ENCODE peak calls at places on chromosomes 5 and 9, in six cellular contexts. One of them, this sample, is unnamed.

GRCh38 chr5:148978370-148979103 is 84.3 kb downstream of the SH3TC2 start:
- DNase-seq in NCI-H2107: no peak
- DNase-seq in cardiac muscle cell: no peak
- DNase-seq in LHCN-M2: no peak
- DNase-seq in activated CD8-positive, alpha-beta memory T cell treated with anti-CD3 and anti-CD28 coated beads for 1 hour: no peak
- DNase-seq in amniotic stem cell: no peak
- DNase-seq in this sample: no peak

GRCh38 chr9:135156525-135157510 is 69.3 kb downstream of the OLFM1 start:
- DNase-seq in NCI-H2107: no peak
- DNase-seq in cardiac muscle cell: peak; percentile 93
- DNase-seq in LHCN-M2: peak; percentile 1
- DNase-seq in activated CD8-positive, alpha-beta memory T cell treated with anti-CD3 and anti-CD28 coated beads for 1 hour: no peak
- DNase-seq in amniotic stem cell: no peak
- DNase-seq in this sample: peak; percentile 78

GRCh38 chr9:13088734-13089427 is 190.6 kb downstream of the MPDZ start:
- DNase-seq in NCI-H2107: peak; percentile 18
- DNase-seq in cardiac muscle cell: peak; percentile 69
- DNase-seq in LHCN-M2: peak; percentile 52
- DNase-seq in activated CD8-positive, alpha-beta memory T cell treated with anti-CD3 and anti-CD28 coated beads for 1 hour: no peak
- DNase-seq in amniotic stem cell: peak; percentile 4
- DNase-seq in this sample: peak; percentile 47

GRCh38 chr5:94632024-94632423 is 13.6 kb downstream of the SLF1 start:
- DNase-seq in NCI-H2107: no peak
- DNase-seq in cardiac muscle cell: no peak
- DNase-seq in LHCN-M2: no peak
- DNase-seq in activated CD8-positive, alpha-beta memory T cell treated with anti-CD3 and anti-CD28 coated beads for 1 hour: no peak
- DNase-seq in amniotic stem cell: no peak
- DNase-seq in this sample: no peak

GRCh38 chr5:50440651-50441478 is at the start of gene EMB:
- DNase-seq in NCI-H2107: peak; percentile 10
- DNase-seq in cardiac muscle cell: peak; percentile 65
- DNase-seq in LHCN-M2: peak; percentile 66
- DNase-seq in activated CD8-positive, alpha-beta memory T cell treated with anti-CD3 and anti-CD28 coated beads for 1 hour: peak; percentile 61
- DNase-seq in amniotic stem cell: no peak
- DNase-seq in this sample: peak; percentile 94

GRCh38 chr5:74167206-74167929 is 473.2 kb downstream of the ENC1 start:
- DNase-seq in NCI-H2107: no peak
- DNase-seq in cardiac muscle cell: no peak
- DNase-seq in LHCN-M2: peak; percentile 71
- DNase-seq in activated CD8-positive, alpha-beta memory T cell treated with anti-CD3 and anti-CD28 coated beads for 1 hour: no peak
- DNase-seq in amniotic stem cell: peak; percentile 74
- DNase-seq in this sample: no peak

GRCh38 chr5:65034029-65034781 is 265.5 kb downstream of the CWC27 start:
- DNase-seq in NCI-H2107: no peak
- DNase-seq in cardiac muscle cell: no peak
- DNase-seq in LHCN-M2: peak; percentile 73
- DNase-seq in activated CD8-positive, alpha-beta memory T cell treated with anti-CD3 and anti-CD28 coated beads for 1 hour: no peak
- DNase-seq in amniotic stem cell: no peak
- DNase-seq in this sample: no peak

GRCh38 chr9:14585730-14586473 is 107.3 kb downstream of the ZDHHC21 start:
- DNase-seq in NCI-H2107: no peak
- DNase-seq in cardiac muscle cell: no peak
- DNase-seq in LHCN-M2: no peak
- DNase-seq in activated CD8-positive, alpha-beta memory T cell treated with anti-CD3 and anti-CD28 coated beads for 1 hour: no peak
- DNase-seq in amniotic stem cell: no peak
- DNase-seq in this sample: no peak

GRCh38 chr9:136143215-136144001 is 24.7 kb upstream of the TMEM250 start:
- DNase-seq in NCI-H2107: no peak
- DNase-seq in cardiac muscle cell: peak; percentile 59
- DNase-seq in LHCN-M2: no peak
- DNase-seq in activated CD8-positive, alpha-beta memory T cell treated with anti-CD3 and anti-CD28 coated beads for 1 hour: no peak
- DNase-seq in amniotic stem cell: no peak
- DNase-seq in this sample: peak; percentile 58

GRCh38 chr9:86202338-86202882 is 57.0 kb downstream of the C9orf153 start:
- DNase-seq in NCI-H2107: no peak
- DNase-seq in cardiac muscle cell: peak; percentile 56
- DNase-seq in LHCN-M2: peak; percentile 54
- DNase-seq in activated CD8-positive, alpha-beta memory T cell treated with anti-CD3 and anti-CD28 coated beads for 1 hour: no peak
- DNase-seq in amniotic stem cell: peak; percentile 11
- DNase-seq in this sample: peak; percentile 55

GRCh38 chr5:126508962-126509279 is 85.7 kb downstream of the GRAMD2B start:
- DNase-seq in NCI-H2107: no peak
- DNase-seq in cardiac muscle cell: no peak
- DNase-seq in LHCN-M2: peak; percentile 95
- DNase-seq in activated CD8-positive, alpha-beta memory T cell treated with anti-CD3 and anti-CD28 coated beads for 1 hour: no peak
- DNase-seq in amniotic stem cell: no peak
- DNase-seq in this sample: no peak

GRCh38 chr5:60209146-60209840 is 315.8 kb upstream of the PDE4D start:
- DNase-seq in NCI-H2107: no peak
- DNase-seq in cardiac muscle cell: no peak
- DNase-seq in LHCN-M2: no peak
- DNase-seq in activated CD8-positive, alpha-beta memory T cell treated with anti-CD3 and anti-CD28 coated beads for 1 hour: no peak
- DNase-seq in amniotic stem cell: no peak
- DNase-seq in this sample: no peak

GRCh38 chr9:107827884-107828283 is 338.3 kb upstream of the KLF4 start:
- DNase-seq in NCI-H2107: no peak
- DNase-seq in cardiac muscle cell: no peak
- DNase-seq in LHCN-M2: no peak
- DNase-seq in activated CD8-positive, alpha-beta memory T cell treated with anti-CD3 and anti-CD28 coated beads for 1 hour: no peak
- DNase-seq in amniotic stem cell: no peak
- DNase-seq in this sample: no peak

GRCh38 chr5:180375955-180376354 is 22.8 kb upstream of the GFPT2 start:
- DNase-seq in NCI-H2107: no peak
- DNase-seq in cardiac muscle cell: no peak
- DNase-seq in LHCN-M2: no peak
- DNase-seq in activated CD8-positive, alpha-beta memory T cell treated with anti-CD3 and anti-CD28 coated beads for 1 hour: no peak
- DNase-seq in amniotic stem cell: no peak
- DNase-seq in this sample: peak; percentile 51

GRCh38 chr5:9401786-9402472 is 143.9 kb downstream of the SEMA5A start:
- DNase-seq in NCI-H2107: no peak
- DNase-seq in cardiac muscle cell: no peak
- DNase-seq in LHCN-M2: peak; percentile 18
- DNase-seq in activated CD8-positive, alpha-beta memory T cell treated with anti-CD3 and anti-CD28 coated beads for 1 hour: no peak
- DNase-seq in amniotic stem cell: no peak
- DNase-seq in this sample: no peak

GRCh38 chr9:123131993-123132392 is 98.5 kb downstream of the GPR21 start:
- DNase-seq in NCI-H2107: no peak
- DNase-seq in cardiac muscle cell: no peak
- DNase-seq in LHCN-M2: no peak
- DNase-seq in activated CD8-positive, alpha-beta memory T cell treated with anti-CD3 and anti-CD28 coated beads for 1 hour: no peak
- DNase-seq in amniotic stem cell: no peak
- DNase-seq in this sample: no peak

GRCh38 chr5:120538644-120539043 is 74.5 kb downstream of the PRR16 start:
- DNase-seq in NCI-H2107: no peak
- DNase-seq in cardiac muscle cell: no peak
- DNase-seq in LHCN-M2: peak; percentile 77
- DNase-seq in activated CD8-positive, alpha-beta memory T cell treated with anti-CD3 and anti-CD28 coated beads for 1 hour: no peak
- DNase-seq in amniotic stem cell: no peak
- DNase-seq in this sample: no peak

GRCh38 chr5:176501333-176501732 is 35.9 kb downstream of the RNF44 start:
- DNase-seq in NCI-H2107: no peak
- DNase-seq in cardiac muscle cell: no peak
- DNase-seq in LHCN-M2: peak; percentile 88
- DNase-seq in activated CD8-positive, alpha-beta memory T cell treated with anti-CD3 and anti-CD28 coated beads for 1 hour: no peak
- DNase-seq in amniotic stem cell: peak; percentile 34
- DNase-seq in this sample: no peak

GRCh38 chr9:35333551-35333950 is 156.4 kb upstream of the RUSC2 start:
- DNase-seq in NCI-H2107: no peak
- DNase-seq in cardiac muscle cell: no peak
- DNase-seq in LHCN-M2: peak; percentile 84
- DNase-seq in activated CD8-positive, alpha-beta memory T cell treated with anti-CD3 and anti-CD28 coated beads for 1 hour: no peak
- DNase-seq in amniotic stem cell: peak; percentile 46
- DNase-seq in this sample: no peak

GRCh38 chr9:102669220-102669619 is 325.9 kb upstream of the CYLC2 start:
- DNase-seq in NCI-H2107: no peak
- DNase-seq in cardiac muscle cell: no peak
- DNase-seq in LHCN-M2: no peak
- DNase-seq in activated CD8-positive, alpha-beta memory T cell treated with anti-CD3 and anti-CD28 coated beads for 1 hour: no peak
- DNase-seq in amniotic stem cell: no peak
- DNase-seq in this sample: no peak

GRCh38 chr5:132456553-132457361 is 33.8 kb downstream of the IRF1 start:
- DNase-seq in NCI-H2107: no peak
- DNase-seq in cardiac muscle cell: no peak
- DNase-seq in LHCN-M2: peak; percentile 65
- DNase-seq in activated CD8-positive, alpha-beta memory T cell treated with anti-CD3 and anti-CD28 coated beads for 1 hour: peak; percentile 44
- DNase-seq in amniotic stem cell: no peak
- DNase-seq in this sample: peak; percentile 80

This sample was measured in RPMI8226.